ENCODE peak calls at places on chromosomes 2 and 18, in eight cellular contexts. H is transverse colon, E is H1, V is stomach, B is HL-60, W is K562, P is GM23338, L is HCT116. N is an unnamed sample.
A peak's percentile ranks its signal among the peaks of the same experiment; 100 is the strongest.

GRCh38 chr18:58861353-58861752 is 3.3 kb upstream of the ZNF532 start:
- DNase-seq in H (no peak), E (no peak), V (no peak), B (no peak), W (no peak), P (peak; percentile 68), L (no peak), N (no peak)

GRCh38 chr2:227180286-227180685 is 15.9 kb downstream of the COL4A3 start:
- DNase-seq in H (no peak), E (no peak), V (no peak), B (no peak), W (no peak), P (peak; percentile 9), L (no peak), N (peak; percentile 43)

GRCh38 chr2:85231242-85231805 is 96.5 kb downstream of the TGOLN2 start:
- DNase-seq in H (no peak), E (no peak), V (no peak), B (no peak), W (no peak), P (peak; percentile 79), L (no peak), N (no peak)

GRCh38 chr2:97982621-97983020 is 13.1 kb downstream of the TMEM131 start:
- DNase-seq in H (no peak), E (no peak), V (no peak), B (no peak), W (no peak), P (no peak), L (no peak), N (no peak)

GRCh38 chr2:145038041-145038525 is 518.2 kb upstream of the ZEB2 start:
- DNase-seq in H (no peak), E (no peak), V (no peak), B (no peak), W (no peak), P (no peak), L (no peak), N (no peak)

GRCh38 chr2:175167792-175168563 is at the start of gene ATF2:
- DNase-seq in H (peak; percentile 98), E (peak; percentile 92), V (peak; percentile 97), B (peak; percentile 100), W (peak; percentile 99), P (peak; percentile 100), L (peak; percentile 99), N (peak; percentile 99)

GRCh38 chr2:169069341-169069740 is at the start of gene DHRS9:
- DNase-seq in H (peak; percentile 63), E (no peak), V (no peak), B (peak; percentile 93), W (no peak), P (no peak), L (peak; percentile 79), N (no peak)

GRCh38 chr2:129721841-129722240 is 257.6 kb upstream of the RAB6C start:
- DNase-seq in H (no peak), E (no peak), V (no peak), B (no peak), W (peak; percentile 22), P (peak; percentile 17), L (no peak), N (no peak)

GRCh38 chr18:67500512-67500911 is 16.0 kb downstream of the DSEL start:
- DNase-seq in H (no peak), E (no peak), V (no peak), B (no peak), W (no peak), P (no peak), L (no peak), N (no peak)

GRCh38 chr2:30690126-30690561 is 117.1 kb downstream of the CAPN13 start:
- DNase-seq in H (no peak), E (peak; percentile 30), V (no peak), B (no peak), W (no peak), P (no peak), L (no peak), N (peak; percentile 92)

GRCh38 chr18:31513189-31513907 is 15.4 kb downstream of the DSG2 start:
- DNase-seq in H (no peak), E (no peak), V (no peak), B (no peak), W (no peak), P (no peak), L (no peak), N (no peak)

GRCh38 chr2:100865819-100866462 is 46.0 kb downstream of the NPAS2 start:
- DNase-seq in H (no peak), E (no peak), V (peak; percentile 24), B (no peak), W (no peak), P (no peak), L (no peak), N (no peak)

GRCh38 chr2:15225131-15225530 is 336.0 kb downstream of the NBAS start:
- DNase-seq in H (no peak), E (no peak), V (no peak), B (no peak), W (no peak), P (no peak), L (no peak), N (no peak)

GRCh38 chr2:218323526-218324472 is 31.5 kb upstream of the TMBIM1 start:
- DNase-seq in H (peak; percentile 30), E (peak; percentile 73), V (no peak), B (peak; percentile 38), W (no peak), P (peak; percentile 81), L (no peak), N (no peak)

GRCh38 chr2:180980943-180981898 is 816 bp downstream of the UBE2E3 start:
- DNase-seq in H (peak; percentile 25), E (no peak), V (peak; percentile 33), B (peak; percentile 36), W (no peak), P (peak; percentile 5), L (no peak), N (no peak)

GRCh38 chr18:79587298-79588125 is 92.1 kb upstream of the CTDP1 start:
- DNase-seq in H (peak; percentile 7), E (no peak), V (no peak), B (no peak), W (no peak), P (no peak), L (no peak), N (peak; percentile 38)

GRCh38 chr18:79588636-79589481 is 90.7 kb upstream of the CTDP1 start:
- DNase-seq in H (peak; percentile 78), E (peak; percentile 59), V (peak; percentile 60), B (no peak), W (no peak), P (peak; percentile 50), L (no peak), N (peak; percentile 85)

GRCh38 chr18:79589601-79590091 is 90.0 kb upstream of the CTDP1 start:
- DNase-seq in H (no peak), E (no peak), V (no peak), B (no peak), W (no peak), P (no peak), L (no peak), N (no peak)

GRCh38 chr18:79586436-79587297 is 92.9 kb upstream of the CTDP1 start:
- DNase-seq in H (peak; percentile 4), E (no peak), V (no peak), B (no peak), W (peak; percentile 19), P (no peak), L (no peak), N (no peak)

GRCh38 chr18:79588131-79588635 is 91.4 kb upstream of the CTDP1 start:
- DNase-seq in H (peak; percentile 3), E (peak; percentile 48), V (no peak), B (no peak), W (no peak), P (no peak), L (no peak), N (peak; percentile 37)
- H3K27ac ChIP-seq in H (peak overlapping the region; percentile 71), E (no peak overlapping the region), V (peak overlapping the region; percentile 80), B (no peak overlapping the region), W (no peak overlapping the region), P (no peak overlapping the region), L (no peak overlapping the region), N (peak overlapping the region; percentile 88)

GRCh38 chr2:70767699-70768584 is at the start of gene ADD2:
- DNase-seq in H (peak; percentile 9), E (peak; percentile 80), V (no peak), B (peak; percentile 28), W (peak; percentile 84), P (peak; percentile 83), L (no peak), N (no peak)

GRCh38 chr2:70768585-70769085 is 635 bp upstream of the ADD2 start:
- DNase-seq in H (no peak), E (no peak), V (no peak), B (no peak), W (no peak), P (peak; percentile 32), L (no peak), N (no peak)

GRCh38 chr2:70765507-70765906 is 2.5 kb downstream of the ADD2 start:
- DNase-seq in H (no peak), E (no peak), V (no peak), B (no peak), W (no peak), P (no peak), L (no peak), N (no peak)

GRCh38 chr2:70767094-70767698 is 804 bp downstream of the ADD2 start:
- DNase-seq in H (no peak), E (peak; percentile 80), V (no peak), B (no peak), W (peak; percentile 78), P (peak; percentile 82), L (no peak), N (no peak)

GRCh38 chr2:70766357-70767093 is 1.5 kb downstream of the ADD2 start:
- DNase-seq in H (no peak), E (no peak), V (no peak), B (no peak), W (no peak), P (no peak), L (no peak), N (no peak)
- H3K4me3 ChIP-seq in H (no peak overlapping the region), E (peak overlapping the region; percentile 83), V (peak overlapping the region; percentile 41), B (peak overlapping the region; percentile 49), W (peak overlapping the region; percentile 73), P (peak overlapping the region; percentile 71), L (no peak overlapping the region), N (peak overlapping the region; percentile 43)

GRCh38 chr2:10003206-10004125 is 39.9 kb upstream of the KLF11 start:
- DNase-seq in H (no peak), E (no peak), V (no peak), B (no peak), W (no peak), P (no peak), L (no peak), N (no peak)
- TF ChIP-seq POLR2AphosphoS5 in H (no peak), E (no peak), V (no peak), B (no peak), W (no peak), P (no peak), L (no peak), N (peak; percentile 68)

GRCh38 chr2:231399853-231400667 is 4.5 kb downstream of the B3GNT7 start:
- DNase-seq in H (no peak), E (peak; percentile 54), V (peak; percentile 64), B (peak; percentile 69), W (no peak), P (no peak), L (no peak), N (no peak)

GRCh38 chr2:231397928-231398294 is 2.4 kb downstream of the B3GNT7 start:
- DNase-seq in H (no peak), E (no peak), V (no peak), B (no peak), W (no peak), P (no peak), L (no peak), N (no peak)

GRCh38 chr2:231399046-231399852 is 3.7 kb downstream of the B3GNT7 start:
- DNase-seq in H (no peak), E (no peak), V (no peak), B (no peak), W (no peak), P (no peak), L (no peak), N (no peak)

GRCh38 chr2:231397011-231397927 is 1.8 kb downstream of the B3GNT7 start:
- DNase-seq in H (no peak), E (no peak), V (no peak), B (no peak), W (no peak), P (no peak), L (no peak), N (no peak)

GRCh38 chr2:231398585-231398984 is 3.1 kb downstream of the B3GNT7 start:
- DNase-seq in H (no peak), E (no peak), V (no peak), B (no peak), W (no peak), P (no peak), L (no peak), N (no peak)
- H3K27ac ChIP-seq in H (no peak overlapping the region), E (no peak overlapping the region), V (peak overlapping the region; percentile 53), B (peak overlapping the region; percentile 95), W (no peak overlapping the region), P (no peak overlapping the region), L (no peak overlapping the region), N (no peak overlapping the region)

N was measured in breast epithelium.